ENCODE peak calls at places on chromosomes 13 and 19, in four cellular contexts. A is A549, Z is GM12878, Y is HepG2. C is an unnamed sample.

GRCh38 chr19:1074512-1075283 is 7.7 kb downstream of the ARHGAP45 start:
- DNase-seq in A (peak), Z (no peak), Y (no peak), C (peak)

GRCh38 chr19:46271488-46272197 is 25.2 kb upstream of the HIF3A start:
- DNase-seq in A (peak), Z (no peak), Y (no peak), C (no peak)

GRCh38 chr13:27839809-27840467 is 47.7 kb downstream of the GSX1 start:
- DNase-seq in A (peak), Z (no peak), Y (no peak), C (no peak)

GRCh38 chr13:49791214-49791752 is 1.2 kb downstream of the KPNA3 start:
- DNase-seq in A (peak), Z (peak), Y (peak), C (peak)

GRCh38 chr13:106548064-106548696 is 12.7 kb upstream of the EFNB2 start:
- DNase-seq in A (peak), Z (no peak), Y (no peak), C (no peak)

GRCh38 chr19:47353307-47353712 is 4.2 kb downstream of the DHX34 start:
- DNase-seq in A (no peak), Z (no peak), Y (peak), C (no peak)

GRCh38 chr13:94921181-94921580 is 208.8 kb upstream of the SOX21 start:
- DNase-seq in A (no peak), Z (no peak), Y (no peak), C (no peak)

GRCh38 chr19:43605875-43606568 is 5.9 kb upstream of the SRRM5 start:
- DNase-seq in A (no peak), Z (no peak), Y (no peak), C (no peak)

GRCh38 chr19:28208745-28209144 is 1004.2 kb downstream of the UQCRFS1 start:
- DNase-seq in A (no peak), Z (no peak), Y (no peak), C (no peak)

GRCh38 chr19:32041681-32042292 is 303.6 kb upstream of the ZNF507 start:
- DNase-seq in A (peak), Z (no peak), Y (peak), C (peak)

GRCh38 chr13:98503175-98504028 is 73.5 kb downstream of the STK24 start:
- DNase-seq in A (no peak), Z (no peak), Y (no peak), C (peak)

GRCh38 chr19:52345162-52345561 is 9.1 kb downstream of the ZNF610 start:
- DNase-seq in A (no peak), Z (no peak), Y (no peak), C (no peak)

GRCh38 chr13:43307921-43308433 is 284.6 kb downstream of the DNAJC15 start:
- DNase-seq in A (peak), Z (peak), Y (peak), C (peak)

GRCh38 chr13:46134961-46135522 is 30.2 kb upstream of the CPB2 start:
- DNase-seq in A (no peak), Z (no peak), Y (peak), C (no peak)

GRCh38 chr13:33676700-33677048 is 141.3 kb upstream of the RFC3 start:
- DNase-seq in A (peak), Z (no peak), Y (peak), C (no peak)

GRCh38 chr13:94858856-94859811 is 146.8 kb upstream of the SOX21 start:
- DNase-seq in A (no peak), Z (no peak), Y (no peak), C (no peak)

GRCh38 chr19:16222806-16223205 is 25.1 kb downstream of the AP1M1 start:
- DNase-seq in A (no peak), Z (no peak), Y (no peak), C (no peak)

GRCh38 chr19:6476155-6476895 is 5.3 kb downstream of the DENND1C start:
- DNase-seq in A (peak), Z (no peak), Y (peak), C (peak)

GRCh38 chr19:5627395-5627904 is 4.6 kb downstream of the SAFB start:
- DNase-seq in A (no peak), Z (peak), Y (no peak), C (peak)

GRCh38 chr13:77239312-77239711 is 87.6 kb downstream of the MYCBP2 start:
- DNase-seq in A (no peak), Z (no peak), Y (no peak), C (no peak)

GRCh38 chr19:41998246-41999020 is 4.4 kb upstream of the ATP1A3 start:
- DNase-seq in A (peak), Z (no peak), Y (peak), C (peak)

GRCh38 chr19:58575183-58576041 is 2.3 kb upstream of the MZF1 start:
- DNase-seq in A (peak), Z (peak), Y (peak), C (peak)

GRCh38 chr13:28718186-28718537 is 608 bp downstream of the SLC46A3 start:
- DNase-seq in A (no peak), Z (no peak), Y (no peak), C (no peak)

GRCh38 chr13:94595006-94595942 is 678 bp downstream of the TGDS start:
- DNase-seq in A (no peak), Z (no peak), Y (no peak), C (peak)

GRCh38 chr13:93248627-93249047 is 22.0 kb downstream of the GPC6 start:
- DNase-seq in A (peak), Z (no peak), Y (peak), C (no peak)

GRCh38 chr13:93244918-93245280 is 18.3 kb downstream of the GPC6 start:
- DNase-seq in A (no peak), Z (no peak), Y (no peak), C (no peak)

GRCh38 chr13:93246069-93246468 is 19.5 kb downstream of the GPC6 start:
- DNase-seq in A (no peak), Z (no peak), Y (no peak), C (no peak)

GRCh38 chr13:93243375-93244063 is 16.9 kb downstream of the GPC6 start:
- DNase-seq in A (no peak), Z (no peak), Y (no peak), C (no peak)

GRCh38 chr13:93244141-93244917 is 17.7 kb downstream of the GPC6 start:
- DNase-seq in A (no peak), Z (no peak), Y (no peak), C (no peak)
- H3K4me3 ChIP-seq in A (peak), Z (no peak), Y (no peak), C (no peak)

GRCh38 chr13:24071423-24072075 is 89.0 kb upstream of the SPATA13 start:
- DNase-seq in A (no peak), Z (no peak), Y (no peak), C (no peak)
- TF ChIP-seq CHD4 in A (no peak), Z (no peak), Y (no peak), C (no peak)

GRCh38 chr13:112842343-112842856 is 126.6 kb upstream of the MCF2L start:
- DNase-seq in A (no peak), Z (no peak), Y (no peak), C (no peak)
- H3K4me3 ChIP-seq in A (no peak), Z (no peak), Y (no peak), C (no peak)

DNA sequence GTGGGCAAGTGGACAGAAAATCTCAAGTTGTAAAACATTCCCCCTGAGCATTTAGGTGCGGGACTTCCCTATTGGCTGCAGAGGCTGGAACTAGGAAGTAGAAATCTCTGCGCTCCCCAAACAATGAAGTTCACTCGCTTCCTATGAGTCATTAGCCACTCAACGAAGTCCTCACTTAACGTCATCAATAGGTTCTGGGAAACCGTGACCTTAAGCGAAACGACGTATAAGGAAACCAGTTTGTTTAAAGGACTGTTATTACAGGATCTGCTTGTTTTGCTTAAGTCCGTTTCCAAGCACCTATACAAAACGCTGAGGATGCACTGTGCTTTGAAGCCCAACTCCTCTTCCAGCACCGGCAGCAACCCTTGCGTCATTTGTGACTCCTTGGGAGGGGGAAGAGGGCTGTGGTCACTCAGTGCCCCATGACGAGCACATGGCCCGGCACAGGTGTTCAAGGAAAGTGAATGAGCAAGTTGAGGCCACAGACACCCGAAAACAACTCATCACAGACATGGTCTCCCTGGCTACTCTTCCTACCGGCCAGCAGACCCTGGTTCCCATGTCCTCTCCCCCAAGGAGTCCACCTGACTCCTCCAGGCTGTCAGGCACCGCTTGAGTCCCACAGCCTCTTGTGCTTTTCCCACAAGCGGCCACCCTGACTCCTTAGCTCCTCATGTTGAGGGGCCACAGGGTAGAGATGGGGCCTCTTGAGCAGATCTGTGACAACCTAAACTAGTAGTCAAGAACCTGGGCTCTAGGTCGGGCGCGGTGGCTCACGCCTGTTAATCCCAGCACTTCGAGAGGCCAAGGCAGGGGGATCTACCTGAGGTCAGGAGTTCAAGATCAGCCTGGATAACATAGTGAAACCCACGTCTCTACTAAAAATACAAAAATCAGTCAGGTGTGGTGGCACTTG is 4.8 kb downstream of the RPS16 start:
- DNase-seq in A (peak), Z (no peak), Y (peak), C (peak)
- TF ChIP-seq CHD4 in A (no peak), Z (no peak), Y (no peak), C (no peak)

GRCh38 chr19:17468302-17469091 is 1.8 kb upstream of the SLC27A1 start:
- DNase-seq in A (no peak), Z (no peak), Y (no peak), C (no peak)
- H3K4me3 ChIP-seq in A (peak), Z (peak), Y (peak), C (peak)

GRCh38 chr13:79486433-79487188 is 5.7 kb downstream of the NDFIP2 start:
- DNase-seq in A (no peak), Z (no peak), Y (no peak), C (no peak)
- TF ChIP-seq CHD4 in A (no peak), Z (no peak), Y (no peak), C (no peak)

DNA sequence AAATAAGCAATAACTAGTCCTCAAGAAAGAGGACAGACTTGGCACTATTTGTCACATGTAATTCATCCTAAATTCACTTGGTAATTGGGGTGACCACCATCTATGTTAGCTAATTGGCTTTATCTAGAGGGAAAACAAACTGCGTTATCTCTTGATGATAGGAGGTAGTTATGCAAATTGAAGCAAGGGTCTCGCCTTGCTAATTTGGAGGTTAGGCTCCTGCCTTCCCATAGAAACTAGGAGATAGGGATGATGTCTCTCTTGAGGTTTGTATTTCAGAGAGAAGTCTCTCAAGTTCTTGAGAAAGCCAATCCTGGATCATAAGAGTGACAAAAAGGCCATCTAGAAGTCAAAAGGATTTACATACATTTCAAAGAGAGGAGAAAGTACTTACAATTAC is 179.9 kb downstream of the SLITRK6 start:
- DNase-seq in A (no peak), Z (no peak), Y (no peak), C (no peak)
- H3K4me3 ChIP-seq in A (no peak), Z (no peak), Y (no peak), C (no peak)

DNA sequence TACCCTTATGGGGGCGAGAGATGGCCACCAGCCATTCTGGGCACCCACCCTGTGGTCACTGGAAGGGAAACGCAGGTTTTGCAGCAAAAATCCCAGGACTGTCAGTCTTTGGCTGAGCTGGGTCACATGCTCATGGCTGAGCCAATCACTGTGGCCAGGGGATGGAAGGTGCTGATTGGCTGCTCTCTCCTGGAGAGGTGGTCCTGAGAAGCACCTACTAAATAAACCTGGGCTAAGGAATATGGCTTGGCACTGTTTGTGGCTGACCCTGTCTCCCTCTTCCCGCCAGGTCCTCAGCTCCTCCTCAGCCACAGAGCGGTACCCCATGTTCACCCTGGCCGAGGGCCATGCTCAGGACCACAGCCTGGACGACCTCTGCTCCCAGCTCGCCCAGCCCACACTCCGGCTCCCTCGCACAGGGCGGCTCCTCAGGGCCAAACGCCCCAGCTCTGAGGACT is 8.9 kb downstream of the ATG4D start:
- DNase-seq in A (peak), Z (no peak), Y (no peak), C (peak)
- TF ChIP-seq CHD4 in A (no peak), Z (no peak), Y (no peak), C (no peak)

DNA sequence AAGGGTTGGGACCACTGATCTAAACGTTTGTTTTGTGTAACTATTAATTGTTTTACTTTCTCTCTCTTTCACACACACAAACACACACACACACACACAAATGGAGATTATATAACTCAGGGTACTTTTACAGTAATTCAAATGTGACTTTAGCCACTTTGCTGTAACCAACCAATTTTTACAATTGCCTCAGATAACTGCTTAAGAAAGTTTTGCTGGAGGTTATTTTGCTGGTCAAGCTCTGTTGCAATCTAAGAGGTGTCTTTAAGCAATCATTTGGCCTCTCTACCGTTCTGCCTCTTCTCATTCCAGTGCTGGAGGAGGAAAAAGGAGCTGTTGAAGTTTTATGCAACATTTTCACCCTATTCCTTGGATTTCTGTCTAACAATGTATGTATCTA is 63.0 kb downstream of the TBC1D4 start:
- DNase-seq in A (no peak), Z (no peak), Y (no peak), C (no peak)
- H3K4me3 ChIP-seq in A (no peak), Z (no peak), Y (no peak), C (no peak)

C was measured in K562.